ENCODE peak calls at places on chromosome 17, in nine cellular contexts. F is ELR, R is T-helper 2 cell, X is T-helper 22 cell, G is renal cortical epithelial cell, M is lower leg skin, P is mesothelial cell of epicardium, E is left cardiac atrium, U is Right ventricle myocardium superior. O is an unnamed sample.

GRCh38 chr17:80953471-80954315 is 37.9 kb upstream of the CHMP6 start:
- DNase-seq in F (no peak), R (no peak), X (no peak), G (no peak), M (peak; percentile 82), P (no peak), E (peak; percentile 9), U (peak; percentile 35), O (no peak)

GRCh38 chr17:31158741-31159377 is 64.1 kb downstream of the NF1 start:
- DNase-seq in F (no peak), R (peak; percentile 44), X (no peak), G (no peak), M (no peak), P (no peak), E (no peak), U (no peak), O (no peak)

GRCh38 chr17:40219073-40219860 is at the start of gene WIPF2:
- DNase-seq in F (peak; percentile 98), R (peak; percentile 97), X (peak; percentile 95), G (peak; percentile 87), M (peak; percentile 99), P (peak; percentile 96), E (peak; percentile 97), U (peak; percentile 97), O (peak; percentile 98)

GRCh38 chr17:75691371-75692290 is 24.5 kb downstream of the SAP30BP start:
- DNase-seq in F (peak; percentile 89), R (peak; percentile 35), X (no peak), G (peak; percentile 51), M (no peak), P (no peak), E (no peak), U (no peak), O (no peak)

GRCh38 chr17:78933959-78934568 is 8.9 kb upstream of the TIMP2 start:
- DNase-seq in F (peak; percentile 96), R (peak; percentile 22), X (no peak), G (peak; percentile 83), M (peak; percentile 99), P (peak; percentile 75), E (peak; percentile 95), U (peak; percentile 97), O (peak; percentile 84)

GRCh38 chr17:40702271-40702670 is 1.3 kb downstream of the KRT24 start:
- DNase-seq in F (no peak), R (no peak), X (no peak), G (no peak), M (no peak), P (no peak), E (no peak), U (no peak), O (no peak)

GRCh38 chr17:44878627-44879221 is 20.5 kb downstream of the EFTUD2 start:
- DNase-seq in F (peak; percentile 68), R (peak; percentile 16), X (no peak), G (peak; percentile 28), M (no peak), P (no peak), E (no peak), U (no peak), O (peak; percentile 28)

GRCh38 chr17:80364091-80364691 is 50.8 kb upstream of the ENDOV start:
- DNase-seq in F (peak; percentile 44), R (no peak), X (no peak), G (no peak), M (no peak), P (no peak), E (no peak), U (no peak), O (peak; percentile 89)

GRCh38 chr17:40303009-40303657 is 5.8 kb upstream of the RARA start:
- DNase-seq in F (peak; percentile 69), R (peak; percentile 60), X (no peak), G (peak; percentile 64), M (peak; percentile 74), P (no peak), E (no peak), U (no peak), O (peak; percentile 42)

GRCh38 chr17:76022285-76022684 is 4.8 kb downstream of the EVPL start:
- DNase-seq in F (no peak), R (no peak), X (no peak), G (no peak), M (no peak), P (no peak), E (no peak), U (no peak), O (no peak)

O was measured in NCI-H345.